ENCODE peak calls at places on chromosome 3, in five cellular contexts. S, M, V, Z and T are unnamed samples.

GRCh38 chr3:13194285-13195209 is 121.3 kb upstream of the IQSEC1 start:
- DNase-seq in Z (no peak), S (peak; percentile 17), M (peak; percentile 77), V (no peak), T (peak; percentile 34)

GRCh38 chr3:49454457-49454856 is 15.6 kb upstream of the DAG1 start:
- DNase-seq in M (peak; percentile 66), V (peak; percentile 61), Z (no peak), S (peak; percentile 51), T (no peak)

GRCh38 chr3:82999777-83000176 is 1238.3 kb upstream of the GBE1 start:
- DNase-seq in M (no peak), Z (no peak), S (no peak), V (no peak), T (no peak)

GRCh38 chr3:141410861-141411771 is 42.8 kb downstream of the ZBTB38 start:
- DNase-seq in V (no peak), M (no peak), Z (no peak), S (peak; percentile 55), T (no peak)

GRCh38 chr3:186653984-186654383 is 11.8 kb upstream of the HRG start:
- DNase-seq in S (no peak), V (no peak), Z (no peak), M (peak; percentile 60), T (no peak)

GRCh38 chr3:125014570-125015179 is 41.1 kb downstream of the HEG1 start:
- DNase-seq in Z (no peak), S (no peak), M (no peak), V (no peak), T (no peak)

GRCh38 chr3:136152176-136152843 is 43.8 kb downstream of the MSL2 start:
- DNase-seq in Z (no peak), M (no peak), S (no peak), V (no peak), T (no peak)

GRCh38 chr3:37673391-37673790 is 188.3 kb upstream of the CTDSPL start:
- DNase-seq in V (no peak), Z (no peak), M (no peak), S (no peak), T (no peak)

GRCh38 chr3:30775070-30775469 is 119.4 kb downstream of the GADL1 start:
- DNase-seq in S (no peak), M (no peak), Z (no peak), V (no peak), T (no peak)

GRCh38 chr3:160796089-160796812 is 40.2 kb downstream of the PPM1L start:
- DNase-seq in V (no peak), Z (no peak), M (no peak), S (no peak), T (no peak)

GRCh38 chr3:31979006-31979697 is 1.9 kb downstream of the OSBPL10 start:
- DNase-seq in Z (no peak), V (no peak), S (no peak), M (no peak), T (no peak)

GRCh38 chr3:13844911-13845310 is 35.0 kb downstream of the WNT7A start:
- DNase-seq in Z (peak; percentile 61), V (no peak), S (no peak), M (no peak), T (no peak)

GRCh38 chr3:125958511-125959316 is 10.3 kb upstream of the ROPN1B start:
- DNase-seq in S (no peak), V (no peak), Z (no peak), M (no peak), T (no peak)

GRCh38 chr3:42515391-42515916 is 13.0 kb downstream of the VIPR1 start:
- DNase-seq in Z (peak; percentile 65), S (no peak), V (peak; percentile 56), M (no peak), T (peak; percentile 82)

GRCh38 chr3:152496716-152497115 is 228.0 kb downstream of the MBNL1 start:
- DNase-seq in Z (no peak), M (no peak), S (no peak), V (no peak), T (no peak)

GRCh38 chr3:157204431-157204830 is 44.5 kb upstream of the CCNL1 start:
- DNase-seq in S (no peak), V (no peak), M (no peak), Z (no peak), T (no peak)

GRCh38 chr3:104635872-104636580 is 730.7 kb upstream of the ALCAM start:
- DNase-seq in M (no peak), V (peak; percentile 58), Z (no peak), S (no peak), T (no peak)

GRCh38 chr3:51975857-51976549 is 1.1 kb downstream of the ABHD14A start:
- DNase-seq in V (peak; percentile 62), S (peak; percentile 75), M (peak; percentile 50), Z (peak; percentile 88), T (peak; percentile 60)

GRCh38 chr3:124896824-124897526 is 9.8 kb upstream of the ITGB5 start:
- DNase-seq in M (no peak), V (no peak), S (no peak), Z (no peak), T (no peak)

GRCh38 chr3:138042043-138042442 is 32.1 kb downstream of the CLDN18 start:
- DNase-seq in M (no peak), V (no peak), S (no peak), Z (no peak), T (no peak)

GRCh38 chr3:185225523-185225922 is 28.3 kb downstream of the EHHADH start:
- DNase-seq in M (no peak), Z (no peak), V (no peak), S (no peak), T (no peak)

GRCh38 chr3:107208100-107208499 is 169.1 kb upstream of the CCDC54 start:
- DNase-seq in V (no peak), M (no peak), Z (no peak), S (no peak), T (no peak)

GRCh38 chr3:176587089-176587488 is 610.2 kb downstream of the TBL1XR1 start:
- DNase-seq in M (no peak), S (no peak), V (no peak), Z (no peak), T (no peak)

GRCh38 chr3:6807967-6808588 is 52.8 kb upstream of the GRM7 start:
- DNase-seq in V (no peak), S (no peak), Z (no peak), M (no peak), T (no peak)

GRCh38 chr3:185397676-185398075 is 34.7 kb downstream of the MAP3K13 start:
- DNase-seq in S (no peak), V (no peak), Z (no peak), M (no peak), T (no peak)

GRCh38 chr3:183442994-183443393 is 14.6 kb upstream of the MCF2L2 start:
- DNase-seq in M (no peak), S (no peak), V (no peak), Z (no peak), T (no peak)
- H3K9me3 ChIP-seq in M (peaks cover 9% of the 10 kb centered on the region), S (peaks cover 5% of the 10 kb centered on the region), V (no peaks in the 10 kb centered on the region), Z (peaks cover 24% of the 10 kb centered on the region), T (peaks cover 8% of the 10 kb centered on the region)

GRCh38 chr3:58564456-58565160 is 12.6 kb downstream of the FAM107A start:
- DNase-seq in S (peak; percentile 11), Z (no peak), V (no peak), M (peak; percentile 18), T (no peak)
- TF ChIP-seq POLR2AphosphoS5 in S (no peak), Z (no peak), V (no peak), M (no peak), T (no peak)

GRCh38 chr3:133464573-133464972 is 64.7 kb downstream of the BFSP2 start:
- DNase-seq in S (no peak), M (no peak), Z (no peak), V (no peak), T (no peak)
- TF ChIP-seq CTCF in S (no peak), M (no peak), Z (no peak), V (peak; percentile 16), T (peak; percentile 11)

GRCh38 chr3:169675091-169675490 is 11.6 kb upstream of the MECOM start:
- DNase-seq in S (no peak), Z (no peak), V (no peak), M (no peak), T (no peak)

GRCh38 chr3:169673521-169673920 is 10.0 kb upstream of the MECOM start:
- DNase-seq in V (no peak), M (no peak), S (no peak), Z (no peak), T (no peak)

GRCh38 chr3:169674090-169674489 is 10.6 kb upstream of the MECOM start:
- DNase-seq in V (no peak), Z (no peak), M (no peak), S (no peak), T (no peak)

GRCh38 chr3:169678122-169678521 is 14.6 kb upstream of the MECOM start:
- DNase-seq in Z (no peak), S (no peak), M (no peak), V (no peak), T (no peak)

DNA sequence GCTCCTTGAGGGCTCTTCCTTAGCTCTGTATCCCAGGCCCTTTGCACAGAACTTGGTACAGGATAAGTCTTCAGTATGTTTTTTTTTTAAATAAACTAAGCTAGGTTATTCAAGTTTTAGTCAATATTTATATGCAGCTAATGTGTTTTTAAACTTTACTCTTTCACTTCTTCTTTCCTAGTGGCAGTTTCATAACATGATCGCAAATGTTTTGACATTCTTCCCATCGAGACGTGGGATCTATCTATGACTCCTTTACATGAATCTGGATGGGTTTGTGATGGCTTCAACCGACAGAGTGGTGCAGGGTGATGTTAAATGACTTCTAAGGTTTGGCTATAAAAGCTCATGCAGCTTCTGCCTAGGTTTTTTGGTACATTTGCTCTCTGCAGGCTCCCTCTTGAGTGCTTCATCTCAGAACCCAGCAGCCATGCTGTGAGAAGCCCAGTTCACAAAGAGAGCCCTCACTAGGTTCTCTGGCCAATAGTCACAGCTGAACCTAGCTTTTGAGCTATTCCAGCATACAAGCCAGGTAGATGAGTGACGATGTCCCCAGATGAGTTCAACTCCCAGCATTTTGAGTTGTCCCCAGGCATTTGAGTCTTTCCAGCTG is 13.5 kb upstream of the MECOM start:
- DNase-seq in V (no peak), S (no peak), Z (no peak), M (no peak), T (no peak)
- H3K9me3 ChIP-seq in V (peaks cover 15% of the 10 kb centered on the region), S (peaks cover 15% of the 10 kb centered on the region), Z (peaks cover 31% of the 10 kb centered on the region), M (peaks cover 9% of the 10 kb centered on the region), T (peaks cover 26% of the 10 kb centered on the region)